ENCODE peak calls at places on chromosome 10, in eight cellular contexts. L is Caco-2; U is dorsolateral prefrontal cortex; K is HFFc6; S is progenitor cell of endocrine pancreas; X is mesothelial cell of epicardium; F is CD8-positive, alpha-beta T cell; M is transverse colon. J is an unnamed sample.

GRCh38 chr10:95767884-95768556 is 12.1 kb downstream of the ENTPD1 start:
- DNase-seq in L (no peak), U (no peak), K (no peak), S (no peak), X (no peak), F (no peak), M (no peak), J (no peak)

GRCh38 chr10:102776779-102777417 is 33.1 kb downstream of the WBP1L start:
- DNase-seq in L (peak), U (peak), K (peak), S (no peak), X (peak), F (peak), M (peak), J (no peak)

GRCh38 chr10:29948971-29949370 is 110.4 kb downstream of the JCAD start:
- DNase-seq in L (no peak), U (no peak), K (peak), S (no peak), X (no peak), F (no peak), M (no peak), J (peak)

GRCh38 chr10:78267070-78267469 is 233.4 kb downstream of the RPS24 start:
- DNase-seq in L (no peak), U (no peak), K (peak), S (no peak), X (no peak), F (no peak), M (no peak), J (no peak)

GRCh38 chr10:69096045-69096444 is 8.1 kb downstream of the SRGN start:
- DNase-seq in L (no peak), U (no peak), K (no peak), S (no peak), X (no peak), F (no peak), M (no peak), J (no peak)

GRCh38 chr10:102119417-102120141 is 589 bp downstream of the LDB1 start:
- DNase-seq in L (peak), U (peak), K (peak), S (no peak), X (no peak), F (peak), M (peak), J (no peak)

GRCh38 chr10:78852856-78853255 is 215.9 kb upstream of the ZMIZ1 start:
- DNase-seq in L (no peak), U (no peak), K (peak), S (no peak), X (no peak), F (no peak), M (peak), J (no peak)

GRCh38 chr10:88493676-88494483 is 89.2 kb downstream of the RNLS start:
- DNase-seq in L (no peak), U (no peak), K (peak), S (no peak), X (no peak), F (no peak), M (no peak), J (no peak)

GRCh38 chr10:81026597-81026996 is 488.9 kb downstream of the SH2D4B start:
- DNase-seq in L (no peak), U (no peak), K (no peak), S (no peak), X (no peak), F (no peak), M (no peak), J (no peak)

GRCh38 chr10:76112826-76113150 is 681.4 kb downstream of the LRMDA start:
- DNase-seq in L (no peak), U (no peak), K (no peak), S (no peak), X (no peak), F (no peak), M (no peak), J (no peak)

GRCh38 chr10:97673736-97674525 is 13.1 kb downstream of the AVPI1 start:
- DNase-seq in L (no peak), U (no peak), K (peak), S (no peak), X (no peak), F (no peak), M (no peak), J (no peak)

GRCh38 chr10:109945473-109946177 is 22.3 kb upstream of the XPNPEP1 start:
- DNase-seq in L (no peak), U (no peak), K (no peak), S (no peak), X (no peak), F (no peak), M (no peak), J (no peak)

GRCh38 chr10:70677016-70677415 is 4.7 kb downstream of the ADAMTS14 start:
- DNase-seq in L (no peak), U (no peak), K (no peak), S (no peak), X (no peak), F (no peak), M (no peak), J (no peak)

GRCh38 chr10:119665901-119666708 is 14.9 kb downstream of the BAG3 start:
- DNase-seq in L (peak), U (no peak), K (no peak), S (no peak), X (no peak), F (no peak), M (no peak), J (no peak)

GRCh38 chr10:13346280-13346819 is 1.7 kb downstream of the SEPHS1 start:
- DNase-seq in L (no peak), U (no peak), K (peak), S (no peak), X (no peak), F (no peak), M (peak), J (no peak)

GRCh38 chr10:22754298-22754697 is 39.9 kb upstream of the PIP4K2A start:
- DNase-seq in L (no peak), U (no peak), K (no peak), S (no peak), X (no peak), F (no peak), M (no peak), J (no peak)

GRCh38 chr10:22760025-22760424 is 45.6 kb upstream of the PIP4K2A start:
- DNase-seq in L (no peak), U (no peak), K (no peak), S (no peak), X (no peak), F (no peak), M (no peak), J (no peak)

GRCh38 chr10:22753786-22754185 is 39.4 kb upstream of the PIP4K2A start:
- DNase-seq in L (no peak), U (no peak), K (no peak), S (no peak), X (no peak), F (no peak), M (no peak), J (no peak)

GRCh38 chr10:22761569-22762220 is 47.3 kb upstream of the PIP4K2A start:
- DNase-seq in L (no peak), U (peak), K (peak), S (no peak), X (no peak), F (no peak), M (no peak), J (no peak)

GRCh38 chr10:22758862-22759261 is 44.5 kb upstream of the PIP4K2A start:
- DNase-seq in L (no peak), U (no peak), K (no peak), S (no peak), X (no peak), F (no peak), M (no peak), J (no peak)
- TF ChIP-seq CTCF in L (no peak), U (no peak), K (no peak), S (no peak), X (no peak), F (no peak), M (no peak), J (no peak)

DNA sequence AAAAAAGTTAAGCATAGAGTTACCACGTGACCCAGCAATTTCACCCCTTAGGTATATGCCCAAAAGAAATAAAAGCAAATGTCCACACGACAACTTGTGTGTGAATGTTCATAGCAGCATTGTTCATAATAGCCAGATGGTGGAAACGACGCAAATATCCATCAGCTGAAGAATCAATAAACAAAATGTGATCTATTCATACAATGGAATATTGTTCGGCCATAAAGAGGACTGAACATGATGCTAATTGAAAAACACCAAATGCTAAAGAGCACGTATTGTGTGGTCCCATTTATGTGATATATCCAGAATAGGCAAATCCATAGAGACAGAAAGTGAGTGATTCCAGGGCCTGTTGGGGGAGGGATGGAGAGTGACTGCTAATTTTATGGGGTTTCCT is 18.3 kb upstream of the USP6NL start:
- DNase-seq in L (no peak), U (no peak), K (no peak), S (no peak), X (no peak), F (no peak), M (no peak), J (no peak)
- TF ChIP-seq CTCF in L (no peak), U (no peak), K (no peak), S (no peak), X (no peak), F (no peak), M (no peak), J (no peak)

GRCh38 chr10:91479583-91479982 is 69.4 kb downstream of the HECTD2 start:
- DNase-seq in L (no peak), U (no peak), K (no peak), S (no peak), X (no peak), F (no peak), M (no peak), J (no peak)
- TF ChIP-seq CTCF in L (no peak), U (no peak), K (peak), S (no peak), X (no peak), F (no peak), M (no peak), J (no peak)

GRCh38 chr10:94677691-94678090 is 5.8 kb upstream of the CYP2C18 start:
- DNase-seq in L (peak), U (no peak), K (no peak), S (no peak), X (no peak), F (no peak), M (peak), J (peak)
- TF ChIP-seq CTCF in L (peak), U (no peak), K (no peak), S (peak), X (peak), F (no peak), M (peak), J (no peak)

DNA sequence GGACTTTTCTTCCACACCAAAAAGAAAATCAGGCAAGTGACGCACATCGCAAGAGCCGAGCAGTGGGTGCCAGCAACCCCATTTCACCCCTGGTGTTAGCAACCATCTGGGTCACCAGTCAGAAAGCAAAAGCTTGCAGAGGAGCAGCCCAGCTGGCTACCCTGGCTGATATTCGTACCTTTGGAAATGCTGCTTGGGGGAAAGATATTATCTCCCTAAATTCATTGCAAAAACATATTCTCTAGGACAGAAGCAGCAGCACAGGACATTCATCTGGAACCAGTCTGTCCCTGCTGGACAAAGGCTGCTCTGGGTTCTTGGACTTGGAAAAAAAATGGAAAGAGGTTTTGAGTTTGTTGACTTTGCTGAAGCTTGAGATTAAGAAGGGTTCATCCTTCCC is 45.8 kb downstream of the ERLIN1 start:
- DNase-seq in L (no peak), U (no peak), K (no peak), S (no peak), X (no peak), F (no peak), M (no peak), J (no peak)
- TF ChIP-seq CTCF in L (peak), U (no peak), K (no peak), S (no peak), X (no peak), F (no peak), M (no peak), J (no peak)

GRCh38 chr10:59586407-59586891 is 123.2 kb downstream of the SLC16A9 start:
- DNase-seq in L (no peak), U (no peak), K (no peak), S (no peak), X (no peak), F (no peak), M (no peak), J (no peak)
- TF ChIP-seq CTCF in L (peak), U (no peak), K (no peak), S (no peak), X (no peak), F (no peak), M (peak), J (no peak)

GRCh38 chr10:131722525-131723264 is 178.1 kb upstream of the PPP2R2D start:
- DNase-seq in L (no peak), U (no peak), K (no peak), S (no peak), X (no peak), F (no peak), M (no peak), J (no peak)

GRCh38 chr10:131725736-131726459 is 174.9 kb upstream of the PPP2R2D start:
- DNase-seq in L (peak), U (no peak), K (no peak), S (no peak), X (no peak), F (no peak), M (no peak), J (no peak)

GRCh38 chr10:131724891-131725735 is 175.7 kb upstream of the PPP2R2D start:
- DNase-seq in L (no peak), U (no peak), K (no peak), S (no peak), X (no peak), F (no peak), M (no peak), J (no peak)

GRCh38 chr10:131723601-131724530 is 176.9 kb upstream of the PPP2R2D start:
- DNase-seq in L (no peak), U (no peak), K (no peak), S (no peak), X (no peak), F (no peak), M (no peak), J (no peak)

DNA sequence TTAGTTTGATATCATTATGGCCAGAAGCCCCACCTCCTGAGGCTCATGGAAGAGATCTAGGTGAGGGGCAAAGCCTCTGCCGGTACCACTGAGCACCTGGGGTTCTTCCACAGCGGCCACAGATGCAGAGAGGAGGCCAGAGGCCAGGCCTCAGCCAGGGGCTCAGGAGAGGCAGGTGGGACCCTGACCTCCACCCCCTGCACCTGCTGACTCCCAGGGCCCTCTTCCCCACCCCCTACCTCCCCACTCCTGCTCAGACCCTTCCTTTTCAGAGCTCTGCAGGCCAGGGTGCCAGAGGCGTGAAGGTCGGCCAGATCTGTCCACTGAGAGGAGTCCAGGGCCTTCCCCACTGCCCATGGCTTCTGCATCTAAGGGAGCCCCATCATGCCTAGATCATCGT is 178.7 kb upstream of the PPP2R2D start:
- DNase-seq in L (no peak), U (no peak), K (no peak), S (no peak), X (no peak), F (no peak), M (no peak), J (no peak)
- TF ChIP-seq CTCF in L (no peak), U (no peak), K (no peak), S (no peak), X (no peak), F (no peak), M (no peak), J (no peak)

J was measured in Calu3.